ENCODE peak calls at places on chromosomes 12 and 14, in nine cellular contexts. U is GM04504; Z is glutamatergic neuron; P is cerebellar nuclear complex; A is AG04450; K is mammary epithelial cell; M is activated T-cell treated with anti-CD3 and anti-CD28 coated beads, Interleukin-2, amount 50 U/mL, for 72 hours; I is endothelial cell of umbilical vein; L is heart right ventricle. Y is an unnamed sample.

GRCh38 chr14:95477411-95478089 is 38.9 kb downstream of the SYNE3 start:
- DNase-seq in U (no peak), Z (no peak), P (no peak), A (no peak), K (no peak), M (no peak), I (no peak), L (no peak), Y (no peak)

GRCh38 chr14:68729556-68729955 is 63.3 kb downstream of the ZFP36L1 start:
- DNase-seq in U (no peak), Z (no peak), P (no peak), A (no peak), K (no peak), M (no peak), I (peak; percentile 77), L (peak; percentile 50), Y (no peak)

GRCh38 chr14:33564774-33565630 is 385.9 kb downstream of the EGLN3 start:
- DNase-seq in U (no peak), Z (no peak), P (no peak), A (no peak), K (peak; percentile 81), M (no peak), I (peak; percentile 98), L (no peak), Y (no peak)

GRCh38 chr14:94120667-94121335 is 8.6 kb downstream of the IFI27L2 start:
- DNase-seq in U (peak; percentile 33), Z (no peak), P (no peak), A (peak; percentile 13), K (peak; percentile 81), M (no peak), I (peak; percentile 23), L (no peak), Y (no peak)

GRCh38 chr14:76753799-76754198 is 7.5 kb upstream of the VASH1 start:
- DNase-seq in U (no peak), Z (no peak), P (no peak), A (no peak), K (no peak), M (no peak), I (no peak), L (no peak), Y (no peak)

GRCh38 chr12:50928392-50928791 is 24.0 kb upstream of the HIGD1C start:
- DNase-seq in U (no peak), Z (no peak), P (no peak), A (no peak), K (peak; percentile 40), M (no peak), I (no peak), L (no peak), Y (no peak)

GRCh38 chr14:93476305-93476704 is 45.6 kb downstream of the UNC79 start:
- DNase-seq in U (no peak), Z (no peak), P (no peak), A (no peak), K (no peak), M (no peak), I (no peak), L (no peak), Y (no peak)

GRCh38 chr12:49014547-49014946 is 4.0 kb downstream of the PRKAG1 start:
- DNase-seq in U (no peak), Z (no peak), P (no peak), A (no peak), K (peak; percentile 17), M (no peak), I (no peak), L (no peak), Y (no peak)

GRCh38 chr12:67705394-67706370 is 57.1 kb downstream of the DYRK2 start:
- DNase-seq in U (peak; percentile 50), Z (peak; percentile 21), P (no peak), A (no peak), K (peak; percentile 60), M (no peak), I (peak; percentile 87), L (peak; percentile 55), Y (no peak)

GRCh38 chr14:54257424-54257823 is 139.4 kb upstream of the CDKN3 start:
- DNase-seq in U (no peak), Z (no peak), P (no peak), A (no peak), K (no peak), M (no peak), I (no peak), L (no peak), Y (no peak)

GRCh38 chr14:92676031-92676430 is 72.4 kb downstream of the LGMN start:
- DNase-seq in U (no peak), Z (no peak), P (no peak), A (no peak), K (no peak), M (no peak), I (no peak), L (no peak), Y (no peak)

GRCh38 chr12:13194462-13195110 is 1.9 kb upstream of the EMP1 start:
- DNase-seq in U (no peak), Z (no peak), P (no peak), A (no peak), K (peak; percentile 94), M (no peak), I (no peak), L (no peak), Y (no peak)

Y was measured in mucosa of gallbladder.